ENCODE peak calls at places on chromosomes 3 and 15, in nine cellular contexts. Z is IMR-90, L is body of pancreas, R is uterus, M is sigmoid colon, F is heart left ventricle, B is testis, C is GM12892, Y is ovary. V is an unnamed sample.

GRCh38 chr3:50008931-50009330 is 69.0 kb downstream of the RBM6 start:
- DNase-seq in R (no peak), Z (peak), Y (no peak), B (no peak), F (no peak), C (no peak), L (no peak), M (no peak), V (no peak)

GRCh38 chr15:45581919-45582318 is 5.3 kb upstream of the BLOC1S6 start:
- DNase-seq in F (no peak), B (no peak), L (no peak), Y (no peak), M (no peak), R (no peak), Z (no peak), C (no peak), V (no peak)

GRCh38 chr3:46845860-46846623 is 17.2 kb downstream of the MYL3 start:
- DNase-seq in L (peak), B (peak), C (peak), R (peak), F (peak), M (peak), Y (peak), Z (peak), V (no peak)

GRCh38 chr15:51726302-51727073 is 11.0 kb downstream of the LYSMD2 start:
- DNase-seq in Z (peak), F (no peak), Y (peak), R (peak), L (peak), M (peak), C (no peak), B (no peak), V (no peak)

GRCh38 chr3:129230311-129231019 is 18.9 kb upstream of the COPG1 start:
- DNase-seq in C (no peak), R (no peak), Y (no peak), B (no peak), L (no peak), F (no peak), M (no peak), Z (peak), V (no peak)

GRCh38 chr15:39777497-39777896 is 5.1 kb downstream of the FSIP1 start:
- DNase-seq in R (no peak), L (no peak), M (no peak), Z (peak), Y (no peak), F (no peak), C (no peak), B (no peak), V (no peak)

GRCh38 chr3:71930056-71930991 is 145.4 kb upstream of the PROK2 start:
- DNase-seq in M (no peak), R (peak), Y (no peak), F (no peak), B (no peak), Z (peak), L (no peak), C (peak), V (no peak)

GRCh38 chr3:130276203-130276803 is 69.2 kb upstream of the COL6A5 start:
- DNase-seq in B (peak), Y (no peak), R (no peak), Z (peak), L (peak), M (no peak), F (no peak), C (peak), V (no peak)

GRCh38 chr3:67416703-67417102 is 237.7 kb downstream of the SUCLG2 start:
- DNase-seq in L (no peak), F (no peak), Z (no peak), Y (no peak), M (no peak), R (no peak), C (no peak), B (no peak), V (no peak)

GRCh38 chr3:32454731-32455608 is 47.7 kb downstream of the CMTM6 start:
- DNase-seq in B (no peak), C (no peak), M (no peak), L (no peak), Z (peak), R (no peak), F (no peak), Y (no peak), V (no peak)

GRCh38 chr3:113166719-113167492 is 44.5 kb upstream of the BOC start:
- DNase-seq in Y (peak), L (peak), M (peak), R (peak), C (no peak), B (peak), F (no peak), Z (peak), V (no peak)

GRCh38 chr3:161409069-161409468 is 37.8 kb upstream of the SPTSSB start:
- DNase-seq in L (peak), F (no peak), C (no peak), R (no peak), M (no peak), B (peak), Y (no peak), Z (peak), V (no peak)

GRCh38 chr3:128322030-128323022 is 144.4 kb downstream of the DNAJB8 start:
- DNase-seq in B (peak), M (peak), R (peak), Y (no peak), C (no peak), L (peak), F (peak), Z (peak), V (no peak)

GRCh38 chr3:175260145-175260794 is 401.1 kb downstream of the NAALADL2 start:
- DNase-seq in Z (peak), M (no peak), C (no peak), R (no peak), L (no peak), Y (no peak), F (no peak), B (no peak), V (no peak)

GRCh38 chr3:60703956-60704736 is 547.1 kb downstream of the FHIT start:
- DNase-seq in R (no peak), C (no peak), L (no peak), Y (no peak), M (no peak), F (no peak), B (no peak), Z (peak), V (no peak)

GRCh38 chr3:184662192-184662591 is 49.7 kb downstream of the MAGEF1 start:
- DNase-seq in C (no peak), Z (peak), L (no peak), Y (no peak), B (no peak), F (no peak), R (no peak), M (no peak), V (no peak)

GRCh38 chr3:88713233-88713691 is 394.2 kb upstream of the EPHA3 start:
- DNase-seq in L (no peak), C (no peak), B (no peak), Y (no peak), F (no peak), M (no peak), Z (peak), R (no peak), V (no peak)

GRCh38 chr3:14244521-14244920 is 65.9 kb downstream of the LSM3 start:
- DNase-seq in Y (no peak), L (no peak), M (no peak), R (no peak), F (no peak), B (no peak), Z (no peak), C (no peak), V (no peak)

DNA sequence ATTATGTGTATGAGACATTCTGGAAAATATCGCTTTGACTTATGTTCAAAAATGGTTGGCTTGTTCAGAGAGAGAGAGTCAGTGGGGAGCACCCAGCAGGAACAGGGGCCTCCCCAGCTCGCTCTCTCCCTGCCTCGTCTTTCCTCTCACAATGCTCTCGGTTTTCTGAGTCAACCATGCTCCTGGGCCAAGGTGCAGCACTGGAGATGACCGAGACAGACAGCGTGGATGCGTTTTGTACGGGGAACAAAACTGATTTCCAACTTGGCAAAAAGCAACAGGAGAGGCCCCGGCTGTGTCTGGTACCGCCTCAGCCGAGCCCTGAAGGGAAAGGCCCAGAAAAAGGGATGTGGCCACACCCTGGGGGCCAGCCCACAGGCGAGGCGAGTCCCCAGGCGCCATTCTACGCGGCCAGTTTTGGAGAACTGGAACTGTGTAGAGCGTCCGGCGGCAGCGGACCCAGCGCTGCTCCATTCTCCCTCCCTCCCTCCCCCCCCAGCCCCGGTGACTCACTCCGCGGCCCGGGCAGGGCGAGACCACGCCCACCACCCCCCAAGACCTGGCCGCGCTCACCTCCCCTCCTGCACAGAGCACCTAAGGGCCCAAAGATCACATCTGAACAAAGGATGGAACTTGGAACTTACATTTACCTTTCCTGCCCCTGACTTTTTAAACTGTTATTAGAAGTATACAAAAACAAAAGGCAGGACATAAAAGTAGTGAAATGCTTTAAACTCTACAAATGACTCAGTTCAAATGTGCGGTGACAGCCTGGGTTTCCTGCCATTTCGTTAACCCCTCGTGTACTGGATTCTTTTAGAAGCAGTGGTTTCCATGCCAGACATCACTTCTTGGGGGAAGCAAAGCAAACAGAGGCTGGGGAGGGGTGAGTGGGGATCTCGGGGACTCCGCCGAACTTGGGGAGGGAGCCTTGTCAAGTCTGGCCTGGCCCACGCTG is 12.7 kb downstream of the ATP10A start:
- DNase-seq in R (peak), Z (peak), F (peak), C (no peak), M (peak), L (peak), B (peak), Y (peak), V (no peak)
- TF ChIP-seq POLR2A in R (no peak), Z (peak), F (no peak), C (peak), M (no peak), L (no peak), B (no peak), Y (peak), V (no peak)

GRCh38 chr3:151839313-151839631 is 25.4 kb downstream of the AADAC start:
- DNase-seq in M (no peak), F (no peak), Z (no peak), R (no peak), L (no peak), Y (no peak), C (no peak), B (no peak), V (no peak)
- TF ChIP-seq POLR2A in M (no peak), F (no peak), Z (no peak), R (no peak), L (no peak), Y (no peak), C (no peak), B (no peak), V (no peak)

GRCh38 chr15:84747423-84748273 is 744 bp upstream of the ZNF592 start:
- DNase-seq in L (peak), M (peak), R (peak), F (peak), C (peak), Z (peak), B (peak), Y (peak), V (peak)
- TF ChIP-seq POLR2A in L (peak), M (peak), R (no peak), F (no peak), C (peak), Z (no peak), B (no peak), Y (no peak), V (peak)

GRCh38 chr3:119676771-119677640 is at the start of gene COX17:
- DNase-seq in L (peak), Z (peak), B (peak), Y (peak), M (peak), F (peak), R (peak), C (peak), V (peak)

GRCh38 chr3:119676020-119676419 is 1.2 kb downstream of the COX17 start:
- DNase-seq in F (no peak), C (no peak), B (no peak), Z (no peak), M (no peak), Y (no peak), L (no peak), R (no peak), V (no peak)

GRCh38 chr3:119679874-119680273 is 2.7 kb upstream of the COX17 start:
- DNase-seq in Z (no peak), C (no peak), B (no peak), L (no peak), R (no peak), Y (no peak), F (no peak), M (no peak), V (no peak)

GRCh38 chr3:119675188-119675874 is 1.9 kb downstream of the COX17 start:
- DNase-seq in Y (no peak), R (no peak), B (no peak), M (no peak), F (no peak), Z (no peak), L (no peak), C (no peak), V (no peak)

GRCh38 chr3:119677641-119677934 is 382 bp upstream of the COX17 start:
- DNase-seq in R (no peak), M (no peak), B (no peak), Y (no peak), C (no peak), Z (no peak), F (no peak), L (no peak), V (no peak)
- TF ChIP-seq POLR2A in R (no peak), M (no peak), B (no peak), Y (no peak), C (no peak), Z (no peak), F (no peak), L (no peak), V (no peak)

GRCh38 chr3:194070634-194071409 is 65.1 kb upstream of the HES1 start:
- DNase-seq in C (peak), F (peak), L (peak), Z (peak), M (peak), R (peak), B (peak), Y (peak), V (peak)
- TF ChIP-seq POLR2A in C (no peak), F (no peak), L (peak), Z (no peak), M (no peak), R (no peak), B (no peak), Y (peak), V (no peak)

DNA sequence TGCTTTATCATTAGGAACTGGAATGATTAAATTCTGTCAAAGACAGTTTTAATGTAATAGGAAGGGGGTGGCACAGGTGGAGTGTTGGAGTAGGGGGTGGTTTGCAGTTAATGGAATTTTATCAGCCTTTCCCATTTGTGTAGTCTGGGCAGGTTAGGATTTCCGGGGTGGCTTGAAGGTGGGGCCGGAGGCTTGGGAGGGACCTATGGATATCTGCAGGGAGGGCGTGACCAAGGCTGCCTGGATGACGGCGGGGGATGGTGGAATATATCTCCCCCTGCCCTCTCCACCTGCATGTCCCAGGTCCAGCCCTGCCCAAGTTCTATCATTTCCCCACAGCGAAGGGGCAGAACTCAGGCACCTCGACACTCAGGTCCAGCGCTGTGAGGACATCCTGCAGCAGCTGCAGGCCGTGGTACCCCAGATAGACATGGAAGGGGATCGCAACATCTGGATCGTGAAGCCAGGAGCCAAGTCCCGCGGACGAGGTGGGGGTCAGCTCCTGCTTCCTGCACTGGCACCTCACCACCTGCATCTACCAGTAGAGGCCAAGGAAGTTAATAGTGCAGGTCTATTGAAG is 15.5 kb downstream of the TTLL3 start:
- DNase-seq in M (no peak), L (no peak), Y (no peak), B (no peak), R (no peak), C (no peak), Z (no peak), F (no peak), V (no peak)
- TF ChIP-seq POLR2A in M (no peak), L (no peak), Y (no peak), B (no peak), R (no peak), C (no peak), Z (no peak), F (no peak), V (no peak)

GRCh38 chr3:121567649-121568048 is at the start of gene ARGFX:
- DNase-seq in Y (no peak), R (no peak), Z (no peak), L (no peak), F (no peak), M (no peak), C (no peak), B (no peak), V (no peak)
- TF ChIP-seq POLR2A in Y (no peak), R (no peak), Z (no peak), L (no peak), F (no peak), M (no peak), C (no peak), B (no peak), V (no peak)